ENCODE peak calls at places on chromosomes 11 and 22, in ten cellular contexts. V is kidney; H is fibroblast of lung; F is CD8-positive, alpha-beta T cell; B is mesendoderm; U is neuronal stem cell; M is H1; D is naive thymus-derived CD4-positive, alpha-beta T cell; A is heart left ventricle; E is upper lobe of right lung. S is an unnamed sample. For H3K4me1, the result is how much of the 10 kb centered on the place peaks cover.

GRCh38 chr11:5291207-5291838 is 10.4 kb downstream of the OR51B4 start:
- DNase-seq in D (no peak), A (no peak), F (no peak), E (no peak), B (peak), V (no peak), U (no peak), M (no peak), H (peak), S (peak)

GRCh38 chr22:16961477-16962186 is 46.4 kb downstream of the GAB4 start:
- DNase-seq in B (no peak), U (no peak), E (no peak), V (peak), F (no peak), H (no peak), D (no peak), A (no peak), M (peak), S (no peak)

GRCh38 chr11:32939866-32940265 is 47.3 kb downstream of the QSER1 start:
- DNase-seq in E (no peak), D (no peak), B (no peak), U (no peak), H (no peak), M (no peak), F (no peak), V (no peak), A (no peak), S (no peak)

GRCh38 chr22:45263790-45264269 is 20.9 kb upstream of the UPK3A start:
- DNase-seq in A (peak), U (no peak), D (no peak), H (peak), M (peak), B (peak), E (peak), F (no peak), V (peak), S (peak)

GRCh38 chr11:76233936-76234703 is 27.8 kb upstream of the WNT11 start:
- DNase-seq in A (peak), H (peak), M (no peak), U (no peak), E (peak), D (no peak), B (no peak), V (peak), F (peak), S (peak)

GRCh38 chr22:26552466-26552865 is 37.5 kb downstream of the TPST2 start:
- DNase-seq in D (no peak), H (peak), F (no peak), V (no peak), U (no peak), B (no peak), M (no peak), A (no peak), E (no peak), S (no peak)

GRCh38 chr22:35150163-35151107 is 84.5 kb downstream of the ISX start:
- DNase-seq in F (peak), U (peak), D (no peak), E (peak), H (peak), V (no peak), B (peak), M (peak), A (peak), S (peak)

GRCh38 chr11:17734418-17734911 is at the start of gene KCNC1:
- DNase-seq in V (peak), E (peak), F (no peak), H (peak), M (peak), D (no peak), A (no peak), B (peak), U (peak), S (peak)

GRCh38 chr11:13101836-13102574 is 92.9 kb downstream of the RASSF10 start:
- DNase-seq in M (no peak), A (no peak), V (no peak), U (no peak), B (no peak), D (no peak), H (no peak), F (no peak), E (no peak), S (no peak)

GRCh38 chr11:67279589-67280340 is 9.3 kb upstream of the ANKRD13D start:
- DNase-seq in E (peak), M (no peak), U (no peak), F (no peak), D (no peak), B (no peak), V (peak), H (no peak), A (peak), S (no peak)

GRCh38 chr11:67278939-67279588 is 10.0 kb upstream of the ANKRD13D start:
- DNase-seq in A (peak), D (no peak), F (no peak), U (no peak), M (no peak), E (peak), H (no peak), V (peak), B (no peak), S (no peak)

GRCh38 chr11:67281552-67282150 is 7.5 kb upstream of the ANKRD13D start:
- DNase-seq in B (no peak), D (no peak), U (no peak), M (no peak), E (peak), A (peak), F (no peak), V (peak), H (no peak), S (no peak)

GRCh38 chr11:67280791-67281551 is 8.1 kb upstream of the ANKRD13D start:
- DNase-seq in H (no peak), U (no peak), D (no peak), E (peak), F (no peak), A (peak), B (no peak), M (no peak), V (peak), S (no peak)

DNA sequence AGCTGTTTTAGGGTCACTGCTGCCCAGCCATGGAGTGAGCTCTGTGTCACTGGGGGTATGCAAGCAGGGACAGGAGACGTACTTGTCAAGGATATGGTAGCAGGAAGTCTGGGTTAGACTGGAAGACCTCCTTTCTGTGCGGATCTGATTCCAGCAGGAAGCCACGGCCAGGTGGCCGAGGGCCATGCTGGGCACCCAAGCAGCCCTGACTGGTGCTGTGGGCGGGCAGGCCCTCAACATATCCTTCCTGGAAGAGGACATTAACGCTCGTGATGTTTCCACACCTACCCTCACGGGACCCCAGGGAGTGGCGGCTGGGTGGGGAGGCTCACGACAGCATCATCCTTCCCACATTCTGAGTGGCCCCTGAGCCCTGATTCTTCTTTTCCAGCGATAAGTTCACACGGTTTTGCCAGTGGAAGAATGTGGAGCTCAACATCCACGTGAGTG is 8.7 kb upstream of the ANKRD13D start:
- DNase-seq in A (peak), U (no peak), D (no peak), E (peak), M (no peak), H (no peak), V (peak), B (no peak), F (no peak), S (no peak)
- H3K4me1 ChIP-seq in A (under half), U (under half), D (under half), E (half or more), M (under half), H (under half), V (under half), B (under half), F (half or more), S (under half)

DNA sequence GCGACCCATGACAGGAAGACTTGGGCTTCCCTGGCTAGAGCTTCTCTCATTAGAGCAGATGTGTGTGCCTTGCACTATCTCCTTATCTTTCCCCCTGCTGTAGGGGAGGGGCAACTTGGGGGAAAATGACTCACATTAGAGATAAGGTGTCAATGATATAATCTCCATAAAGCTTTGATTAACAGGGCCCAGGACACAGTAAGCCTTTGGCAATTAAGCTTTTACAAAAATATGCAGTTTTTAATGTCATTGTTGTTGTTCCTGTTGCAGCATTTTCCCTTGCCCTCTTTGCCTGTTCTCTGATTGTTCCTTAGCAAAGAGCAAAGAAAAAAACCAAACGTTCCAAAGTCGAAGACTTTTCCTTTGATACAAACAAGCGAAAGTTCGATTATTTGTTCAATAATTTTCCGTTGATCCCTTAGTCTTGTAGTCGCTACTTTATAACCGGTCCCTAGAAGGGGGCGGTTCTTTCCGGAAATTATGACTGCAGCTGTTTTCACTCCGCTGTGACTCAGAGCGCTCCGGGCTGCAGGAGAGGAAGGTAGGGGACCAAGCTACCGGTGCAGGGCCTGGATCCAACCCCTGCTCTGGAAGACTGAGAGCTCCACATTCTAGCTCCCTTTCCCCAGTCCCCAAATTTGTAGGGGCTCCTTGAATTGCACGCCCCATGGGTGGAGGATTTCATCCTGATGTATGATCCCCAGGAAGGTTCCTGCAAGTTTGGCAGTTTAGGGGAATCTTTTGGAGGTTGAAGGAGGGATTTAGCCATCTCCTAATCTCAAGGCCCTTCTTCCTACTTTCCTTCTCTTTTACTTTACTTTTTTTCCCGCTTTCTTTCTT is at the start of gene VWA5A:
- DNase-seq in V (peak), D (peak), U (peak), E (peak), A (peak), F (peak), H (peak), M (peak), B (peak), S (peak)
- H3K4me3 ChIP-seq in V (peak), D (peak), U (peak), E (peak), A (peak), F (peak), H (peak), M (peak), B (peak), S (no peak)

DNA sequence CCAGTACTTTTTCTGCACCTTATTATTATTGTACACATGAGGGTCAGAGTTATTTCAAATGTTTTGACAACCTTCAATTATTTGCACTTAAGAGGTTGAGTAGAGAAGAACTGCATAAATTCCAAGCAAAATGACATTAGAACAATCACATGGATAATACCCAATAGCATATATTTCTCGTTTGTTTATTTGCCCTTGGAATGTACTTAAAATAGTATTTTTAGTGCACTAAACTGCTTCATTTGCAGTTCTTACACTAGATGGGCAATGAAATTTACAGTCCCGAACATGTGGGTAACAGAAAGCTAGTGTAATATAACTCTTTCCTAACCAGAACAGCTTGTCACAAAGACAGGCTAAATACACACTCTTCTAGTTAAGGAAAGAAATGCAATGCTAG is 79.5 kb downstream of the UBASH3B start:
- DNase-seq in E (no peak), A (no peak), D (no peak), B (no peak), M (no peak), V (no peak), H (peak), F (no peak), U (no peak), S (no peak)
- H3K4me1 ChIP-seq in E (under half), A (under half), D (under half), B (under half), M (under half), V (under half), H (under half), F (under half), U (under half), S (under half)

GRCh38 chr11:126360049-126360446 is 4.6 kb downstream of the ST3GAL4 start:
- DNase-seq in A (no peak), D (no peak), U (no peak), E (no peak), F (no peak), H (no peak), B (no peak), V (no peak), M (no peak), S (no peak)
- H3K4me3 ChIP-seq in A (no peak), D (no peak), U (no peak), E (no peak), F (no peak), H (peak), B (no peak), V (no peak), M (no peak), S (no peak)

DNA sequence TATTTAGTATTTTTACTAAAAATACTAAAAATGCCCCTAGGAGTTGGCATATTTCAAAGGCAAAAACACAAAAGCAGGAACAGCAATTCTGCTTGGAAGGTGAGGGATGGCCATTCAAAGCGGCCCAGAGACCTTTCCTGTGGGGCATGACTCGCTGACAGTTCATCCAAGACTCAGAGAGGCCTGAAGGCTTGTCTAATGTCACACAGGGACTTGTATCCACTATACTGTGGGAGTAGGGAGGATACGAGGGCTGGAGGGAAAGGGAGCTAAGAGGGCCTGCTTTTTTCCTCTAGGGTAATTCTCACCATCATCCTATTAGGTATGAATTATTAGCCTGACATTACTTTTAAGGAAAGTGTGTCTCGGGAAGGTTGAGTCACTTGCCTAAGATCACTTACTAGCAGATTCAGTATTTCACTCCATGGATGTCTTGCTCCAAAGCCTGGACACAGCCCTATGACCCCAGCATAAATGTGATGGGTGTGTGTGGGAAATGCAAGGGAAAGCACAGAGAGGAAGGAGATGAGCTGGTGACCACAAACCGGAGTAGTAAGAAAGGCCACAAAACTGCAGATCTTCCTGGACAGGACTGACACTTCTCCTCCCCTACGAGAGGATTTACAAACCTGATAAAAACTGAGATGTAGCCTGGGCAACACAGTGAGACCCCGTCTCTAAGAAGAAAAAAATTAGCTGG is 16.7 kb upstream of the UCP3 start:
- DNase-seq in D (no peak), V (no peak), H (peak), E (no peak), F (no peak), B (no peak), M (no peak), A (no peak), U (no peak), S (no peak)
- H3K4me1 ChIP-seq in D (under half), V (under half), H (under half), E (under half), F (under half), B (under half), M (under half), A (under half), U (under half), S (under half)

GRCh38 chr11:19286411-19286810 is 45.7 kb upstream of the E2F8 start:
- DNase-seq in F (no peak), U (no peak), E (no peak), M (no peak), H (no peak), B (no peak), A (no peak), D (no peak), V (no peak), S (no peak)

GRCh38 chr11:19290356-19290755 is 49.6 kb upstream of the E2F8 start:
- DNase-seq in D (no peak), F (no peak), H (no peak), B (no peak), A (no peak), M (no peak), V (no peak), U (no peak), E (no peak), S (no peak)

GRCh38 chr11:19288256-19288655 is 47.5 kb upstream of the E2F8 start:
- DNase-seq in B (no peak), H (no peak), E (no peak), U (no peak), F (no peak), V (no peak), M (no peak), D (no peak), A (no peak), S (no peak)

GRCh38 chr11:19294444-19294843 is 53.7 kb upstream of the E2F8 start:
- DNase-seq in H (no peak), A (no peak), F (no peak), D (no peak), M (no peak), U (no peak), E (no peak), V (no peak), B (peak), S (no peak)

DNA sequence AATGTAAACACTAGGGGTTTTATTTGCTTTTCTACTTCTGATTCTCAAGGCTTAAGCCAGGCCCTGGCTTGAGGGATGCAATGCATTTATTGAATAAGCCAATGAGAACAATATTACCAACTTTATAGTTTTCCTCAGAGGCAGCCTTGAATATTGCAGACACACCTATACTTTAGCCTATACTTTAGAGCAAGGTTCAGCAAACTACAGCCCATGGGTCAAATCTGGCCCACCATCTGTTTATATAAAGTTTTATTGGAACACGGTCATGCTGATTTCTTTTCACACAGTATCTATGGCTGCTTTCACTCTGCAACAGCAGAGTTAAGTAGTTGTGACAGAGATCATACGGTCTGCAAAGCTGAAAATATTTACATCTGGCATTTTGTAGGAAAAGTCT is 50.3 kb upstream of the E2F8 start:
- DNase-seq in H (no peak), A (no peak), F (no peak), E (no peak), U (no peak), B (no peak), V (no peak), M (no peak), D (no peak), S (no peak)
- H3K4me3 ChIP-seq in H (no peak), A (no peak), F (no peak), E (no peak), U (no peak), B (no peak), V (no peak), M (no peak), D (no peak), S (no peak)

DNA sequence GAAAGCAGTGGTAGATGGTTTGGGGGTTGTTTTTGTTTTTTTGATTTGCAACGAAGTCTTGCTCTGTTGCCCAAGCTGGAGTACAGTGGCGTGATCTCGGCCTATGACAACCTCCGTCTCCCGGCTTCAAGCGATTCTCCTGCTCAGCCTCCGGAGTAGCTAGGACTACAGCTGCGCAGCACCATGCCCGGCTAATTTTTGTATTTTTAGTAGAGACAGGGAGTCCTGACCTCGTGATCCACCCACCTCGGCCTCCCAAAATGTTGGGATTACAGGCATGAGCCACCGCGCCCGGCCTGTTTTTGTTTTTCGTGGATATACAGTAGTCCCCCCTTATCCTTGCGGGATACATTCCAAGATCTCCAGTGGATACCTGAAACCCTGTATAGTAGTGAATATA is 6.6 kb downstream of the EP300 start:
- DNase-seq in V (no peak), E (no peak), M (no peak), D (no peak), H (no peak), A (no peak), F (no peak), B (no peak), U (no peak), S (no peak)
- H3K4me1 ChIP-seq in V (under half), E (under half), M (under half), D (under half), H (under half), A (half or more), F (half or more), B (under half), U (under half), S (under half)

DNA sequence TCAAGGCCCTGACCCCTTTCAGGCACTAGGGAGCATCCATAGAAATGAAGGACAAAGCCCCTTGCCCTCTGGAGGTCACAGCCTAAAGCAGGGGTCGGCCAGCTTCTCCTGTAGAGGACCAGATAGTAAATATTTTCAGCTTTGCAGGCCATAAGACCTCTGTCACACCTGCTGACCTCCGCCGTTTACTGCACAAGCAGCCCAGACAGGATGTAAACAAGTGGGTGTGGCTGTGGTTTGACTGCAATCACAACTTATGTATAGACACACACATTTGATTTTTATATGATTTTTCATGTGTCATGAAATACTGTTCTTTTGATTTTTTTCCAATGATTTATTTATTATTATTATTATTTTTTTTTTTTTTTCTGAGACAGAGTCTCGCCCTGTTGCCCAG is 34.3 kb downstream of the KIAA1671 start:
- DNase-seq in E (no peak), D (no peak), H (no peak), U (no peak), A (no peak), B (no peak), F (no peak), V (no peak), M (no peak), S (no peak)
- H3K4me3 ChIP-seq in E (no peak), D (no peak), H (no peak), U (no peak), A (no peak), B (no peak), F (no peak), V (no peak), M (no peak), S (no peak)

S was measured in Karpas-422.